ENCODE peak calls at places on chromosomes 5 and 9, in nine cellular contexts. Z is SW 1271; A is cerebellar nuclear complex; E is Karpas-422; Q is GM13976; W is T follicular helper cell; S is GM12865; R is PC-3; P is activated gamma-delta T cell treated with anti-CD3 and anti-CD28 coated beads, Interleukin-2, amount 50 U/mL, for 16 hours. Y is an unnamed sample.

GRCh38 chr5:139138109-139138508 is 60.1 kb downstream of the SIL1 start:
- DNase-seq in Z (no peak), A (no peak), E (no peak), Q (no peak), W (no peak), S (no peak), R (no peak), P (no peak), Y (no peak)

GRCh38 chr5:96562614-96563013 is 99.6 kb upstream of the CAST start:
- DNase-seq in Z (peak; percentile 16), A (no peak), E (no peak), Q (no peak), W (no peak), S (no peak), R (peak; percentile 43), P (no peak), Y (no peak)

GRCh38 chr5:107422494-107422893 is 248.2 kb downstream of the EFNA5 start:
- DNase-seq in Z (no peak), A (no peak), E (no peak), Q (no peak), W (no peak), S (peak; percentile 30), R (no peak), P (no peak), Y (no peak)

GRCh38 chr5:123874600-123875201 is 362.7 kb downstream of the CSNK1G3 start:
- DNase-seq in Z (no peak), A (no peak), E (no peak), Q (no peak), W (no peak), S (no peak), R (no peak), P (no peak), Y (no peak)

GRCh38 chr5:109291090-109291489 is 118.7 kb downstream of the PJA2 start:
- DNase-seq in Z (no peak), A (no peak), E (no peak), Q (no peak), W (no peak), S (no peak), R (no peak), P (no peak), Y (no peak)

GRCh38 chr5:71601222-71602026 is 14.3 kb downstream of the MCCC2 start:
- DNase-seq in Z (peak; percentile 83), A (no peak), E (peak; percentile 84), Q (peak; percentile 69), W (peak; percentile 61), S (peak; percentile 72), R (peak; percentile 95), P (peak; percentile 66), Y (peak; percentile 78)

GRCh38 chr9:128282500-128282899 is 6.4 kb downstream of the SWI5 start:
- DNase-seq in Z (no peak), A (no peak), E (no peak), Q (no peak), W (no peak), S (no peak), R (peak; percentile 11), P (no peak), Y (no peak)

GRCh38 chr5:35741126-35741711 is 115.5 kb upstream of the IL7R start:
- DNase-seq in Z (no peak), A (no peak), E (no peak), Q (no peak), W (no peak), S (no peak), R (peak; percentile 65), P (no peak), Y (no peak)

GRCh38 chr9:34686231-34686630 is 4.8 kb downstream of the CCL19 start:
- DNase-seq in Z (no peak), A (no peak), E (no peak), Q (no peak), W (no peak), S (no peak), R (no peak), P (no peak), Y (no peak)

GRCh38 chr9:112271466-112272098 is 61.8 kb downstream of the PTBP3 start:
- DNase-seq in Z (no peak), A (no peak), E (no peak), Q (no peak), W (no peak), S (no peak), R (peak; percentile 83), P (no peak), Y (no peak)

GRCh38 chr5:42490836-42491235 is 67.6 kb downstream of the GHR start:
- DNase-seq in Z (no peak), A (no peak), E (no peak), Q (no peak), W (no peak), S (no peak), R (no peak), P (no peak), Y (no peak)

GRCh38 chr9:92332577-92333287 is 7.0 kb downstream of the CENPP start:
- DNase-seq in Z (no peak), A (no peak), E (no peak), Q (no peak), W (no peak), S (no peak), R (no peak), P (no peak), Y (no peak)

GRCh38 chr9:112355305-112355953 is 22.0 kb upstream of the PTBP3 start:
- DNase-seq in Z (no peak), A (no peak), E (no peak), Q (peak; percentile 52), W (no peak), S (peak; percentile 58), R (no peak), P (no peak), Y (no peak)

GRCh38 chr9:137969685-137970084 is 92.1 kb downstream of the CACNA1B start:
- DNase-seq in Z (no peak), A (no peak), E (no peak), Q (no peak), W (no peak), S (no peak), R (no peak), P (no peak), Y (no peak)

GRCh38 chr5:56951131-56951945 is 585 bp downstream of the MIER3 start:
- DNase-seq in Z (no peak), A (no peak), E (peak; percentile 71), Q (peak; percentile 70), W (peak; percentile 1), S (peak; percentile 36), R (no peak), P (no peak), Y (peak; percentile 31)

GRCh38 chr5:52961238-52961637 is 27.9 kb upstream of the ITGA2 start:
- DNase-seq in Z (no peak), A (no peak), E (no peak), Q (no peak), W (no peak), S (no peak), R (no peak), P (no peak), Y (no peak)

GRCh38 chr9:128575469-128575868 is 23.1 kb downstream of the SPTAN1 start:
- DNase-seq in Z (no peak), A (no peak), E (no peak), Q (no peak), W (no peak), S (no peak), R (no peak), P (no peak), Y (no peak)

GRCh38 chr5:16411235-16411634 is 54.4 kb downstream of the ZNF622 start:
- DNase-seq in Z (no peak), A (no peak), E (no peak), Q (no peak), W (no peak), S (no peak), R (no peak), P (no peak), Y (no peak)

GRCh38 chr9:114958021-114958846 is 27.8 kb upstream of the TNFSF8 start:
- DNase-seq in Z (no peak), A (no peak), E (no peak), Q (no peak), W (no peak), S (peak; percentile 48), R (no peak), P (peak; percentile 1), Y (no peak)

GRCh38 chr5:82356808-82357671 is 78.9 kb upstream of the RPS23 start:
- DNase-seq in Z (peak; percentile 73), A (no peak), E (no peak), Q (peak; percentile 19), W (peak; percentile 69), S (peak; percentile 85), R (peak; percentile 97), P (peak; percentile 61), Y (no peak)

Y was measured in NAMALWA.